ENCODE peak calls at places on chromosomes 7 and 10, in six cellular contexts. One of them, this sample, is unnamed.

GRCh38 chr7:31100870-31101269 is 48.8 kb downstream of the ADCYAP1R1 start:
- DNase-seq in GM06990: no peak
- DNase-seq in ureter: no peak
- DNase-seq in epithelial cell of proximal tubule: no peak
- DNase-seq in stimulated activated naive CD4-positive, alpha-beta T cell: no peak
- DNase-seq in ecto neural progenitor cell: no peak
- DNase-seq in this sample: no peak

GRCh38 chr7:150367187-150367510 is 1.5 kb upstream of the REPIN1 start:
- DNase-seq in GM06990: no peak
- DNase-seq in ureter: no peak
- DNase-seq in epithelial cell of proximal tubule: no peak
- DNase-seq in stimulated activated naive CD4-positive, alpha-beta T cell: no peak
- DNase-seq in ecto neural progenitor cell: no peak
- DNase-seq in this sample: no peak

GRCh38 chr10:72261323-72262018 is 12.3 kb upstream of the DDIT4 start:
- DNase-seq in GM06990: no peak
- DNase-seq in ureter: peak
- DNase-seq in epithelial cell of proximal tubule: no peak
- DNase-seq in stimulated activated naive CD4-positive, alpha-beta T cell: peak
- DNase-seq in ecto neural progenitor cell: no peak
- DNase-seq in this sample: no peak

GRCh38 chr7:98831641-98832221 is 38.1 kb downstream of the TMEM130 start:
- DNase-seq in GM06990: no peak
- DNase-seq in ureter: no peak
- DNase-seq in epithelial cell of proximal tubule: no peak
- DNase-seq in stimulated activated naive CD4-positive, alpha-beta T cell: peak
- DNase-seq in ecto neural progenitor cell: no peak
- DNase-seq in this sample: no peak

GRCh38 chr7:107262857-107263256 is 94.1 kb downstream of the HBP1 start:
- DNase-seq in GM06990: no peak
- DNase-seq in ureter: no peak
- DNase-seq in epithelial cell of proximal tubule: no peak
- DNase-seq in stimulated activated naive CD4-positive, alpha-beta T cell: no peak
- DNase-seq in ecto neural progenitor cell: no peak
- DNase-seq in this sample: no peak

GRCh38 chr10:26468691-26469090 is 30.6 kb downstream of the APBB1IP start:
- DNase-seq in GM06990: peak
- DNase-seq in ureter: no peak
- DNase-seq in epithelial cell of proximal tubule: no peak
- DNase-seq in stimulated activated naive CD4-positive, alpha-beta T cell: peak
- DNase-seq in ecto neural progenitor cell: no peak
- DNase-seq in this sample: no peak

GRCh38 chr10:17749890-17750289 is 2.1 kb upstream of the TMEM236 start:
- DNase-seq in GM06990: no peak
- DNase-seq in ureter: no peak
- DNase-seq in epithelial cell of proximal tubule: no peak
- DNase-seq in stimulated activated naive CD4-positive, alpha-beta T cell: no peak
- DNase-seq in ecto neural progenitor cell: no peak
- DNase-seq in this sample: no peak

GRCh38 chr7:27412164-27412563 is 169.6 kb downstream of the EVX1 start:
- DNase-seq in GM06990: no peak
- DNase-seq in ureter: no peak
- DNase-seq in epithelial cell of proximal tubule: no peak
- DNase-seq in stimulated activated naive CD4-positive, alpha-beta T cell: no peak
- DNase-seq in ecto neural progenitor cell: no peak
- DNase-seq in this sample: no peak

GRCh38 chr10:106565546-106565945 is 599.0 kb downstream of the SORCS1 start:
- DNase-seq in GM06990: no peak
- DNase-seq in ureter: no peak
- DNase-seq in epithelial cell of proximal tubule: no peak
- DNase-seq in stimulated activated naive CD4-positive, alpha-beta T cell: no peak
- DNase-seq in ecto neural progenitor cell: no peak
- DNase-seq in this sample: no peak

GRCh38 chr7:79401254-79401653 is 52.2 kb downstream of the MAGI2 start:
- DNase-seq in GM06990: no peak
- DNase-seq in ureter: no peak
- DNase-seq in epithelial cell of proximal tubule: no peak
- DNase-seq in stimulated activated naive CD4-positive, alpha-beta T cell: no peak
- DNase-seq in ecto neural progenitor cell: no peak
- DNase-seq in this sample: no peak

GRCh38 chr7:46363688-46364087 is 442.6 kb upstream of the IGFBP3 start:
- DNase-seq in GM06990: no peak
- DNase-seq in ureter: no peak
- DNase-seq in epithelial cell of proximal tubule: no peak
- DNase-seq in stimulated activated naive CD4-positive, alpha-beta T cell: no peak
- DNase-seq in ecto neural progenitor cell: no peak
- DNase-seq in this sample: no peak

GRCh38 chr10:47207894-47208469 is 92.0 kb upstream of the GDF10 start:
- DNase-seq in GM06990: no peak
- DNase-seq in ureter: no peak
- DNase-seq in epithelial cell of proximal tubule: no peak
- DNase-seq in stimulated activated naive CD4-positive, alpha-beta T cell: no peak
- DNase-seq in ecto neural progenitor cell: no peak
- DNase-seq in this sample: no peak

GRCh38 chr7:38886265-38886664 is 22.7 kb downstream of the VPS41 start:
- DNase-seq in GM06990: no peak
- DNase-seq in ureter: no peak
- DNase-seq in epithelial cell of proximal tubule: no peak
- DNase-seq in stimulated activated naive CD4-positive, alpha-beta T cell: no peak
- DNase-seq in ecto neural progenitor cell: no peak
- DNase-seq in this sample: no peak

GRCh38 chr7:129159539-129159938 is 15.0 kb downstream of the TSPAN33 start:
- DNase-seq in GM06990: no peak
- DNase-seq in ureter: no peak
- DNase-seq in epithelial cell of proximal tubule: no peak
- DNase-seq in stimulated activated naive CD4-positive, alpha-beta T cell: no peak
- DNase-seq in ecto neural progenitor cell: no peak
- DNase-seq in this sample: no peak

GRCh38 chr7:22989646-22990587 is 24.0 kb downstream of the HYCC1 start:
- DNase-seq in GM06990: no peak
- DNase-seq in ureter: no peak
- DNase-seq in epithelial cell of proximal tubule: no peak
- DNase-seq in stimulated activated naive CD4-positive, alpha-beta T cell: no peak
- DNase-seq in ecto neural progenitor cell: no peak
- DNase-seq in this sample: no peak